ENCODE peak calls at places on chromosomes 16 and 17, in nine cellular contexts. One of them, this sample, is unnamed.

GRCh38 chr16:588639-588888 is 1.3 kb upstream of the RAB40C start:
- DNase-seq in astrocyte: peak; percentile 67
- DNase-seq in mammary epithelial cell: peak; percentile 54
- DNase-seq in right lobe of liver: peak; percentile 65
- DNase-seq in endodermal cell: peak; percentile 81
- DNase-seq in CD8-positive, alpha-beta T cell: peak; percentile 41
- DNase-seq in heart right ventricle: peak; percentile 45
- DNase-seq in PC-9: peak; percentile 55
- DNase-seq in pancreas: peak; percentile 63
- DNase-seq in this sample: peak; percentile 69

GRCh38 chr16:68206224-68206623 is 29.7 kb downstream of the ESRP2 start:
- DNase-seq in mammary epithelial cell: no peak
- DNase-seq in endodermal cell: no peak
- DNase-seq in pancreas: no peak
- DNase-seq in astrocyte: no peak
- DNase-seq in right lobe of liver: no peak
- DNase-seq in CD8-positive, alpha-beta T cell: no peak
- DNase-seq in heart right ventricle: no peak
- DNase-seq in PC-9: no peak
- DNase-seq in this sample: no peak

GRCh38 chr17:77601054-77601979 is 357.2 kb upstream of the TNRC6C start:
- DNase-seq in endodermal cell: no peak
- DNase-seq in mammary epithelial cell: no peak
- DNase-seq in right lobe of liver: no peak
- DNase-seq in CD8-positive, alpha-beta T cell: no peak
- DNase-seq in heart right ventricle: peak; percentile 75
- DNase-seq in pancreas: no peak
- DNase-seq in astrocyte: no peak
- DNase-seq in PC-9: no peak
- DNase-seq in this sample: no peak

GRCh38 chr17:5672141-5672540 is 87.8 kb upstream of the NLRP1 start:
- DNase-seq in PC-9: no peak
- DNase-seq in CD8-positive, alpha-beta T cell: no peak
- DNase-seq in heart right ventricle: no peak
- DNase-seq in pancreas: no peak
- DNase-seq in endodermal cell: peak; percentile 61
- DNase-seq in mammary epithelial cell: no peak
- DNase-seq in astrocyte: no peak
- DNase-seq in right lobe of liver: no peak
- DNase-seq in this sample: no peak

GRCh38 chr16:49631521-49632041 is 224.3 kb downstream of the ZNF423 start:
- DNase-seq in heart right ventricle: no peak
- DNase-seq in CD8-positive, alpha-beta T cell: no peak
- DNase-seq in mammary epithelial cell: no peak
- DNase-seq in right lobe of liver: no peak
- DNase-seq in endodermal cell: peak; percentile 32
- DNase-seq in astrocyte: peak; percentile 65
- DNase-seq in PC-9: no peak
- DNase-seq in pancreas: no peak
- DNase-seq in this sample: no peak

GRCh38 chr17:72359811-72360210 is 239.0 kb downstream of the SOX9 start:
- DNase-seq in mammary epithelial cell: no peak
- DNase-seq in astrocyte: peak; percentile 58
- DNase-seq in CD8-positive, alpha-beta T cell: no peak
- DNase-seq in heart right ventricle: no peak
- DNase-seq in right lobe of liver: no peak
- DNase-seq in endodermal cell: no peak
- DNase-seq in pancreas: no peak
- DNase-seq in PC-9: no peak
- DNase-seq in this sample: no peak

GRCh38 chr16:78461496-78461938 is 362.1 kb downstream of the WWOX start:
- DNase-seq in astrocyte: peak; percentile 1
- DNase-seq in PC-9: no peak
- DNase-seq in heart right ventricle: no peak
- DNase-seq in endodermal cell: no peak
- DNase-seq in pancreas: no peak
- DNase-seq in right lobe of liver: no peak
- DNase-seq in mammary epithelial cell: no peak
- DNase-seq in CD8-positive, alpha-beta T cell: no peak
- DNase-seq in this sample: peak; percentile 43

GRCh38 chr17:63911657-63912100 is 621 bp upstream of the CSHL1 start:
- DNase-seq in heart right ventricle: no peak
- DNase-seq in right lobe of liver: no peak
- DNase-seq in astrocyte: peak; percentile 3
- DNase-seq in pancreas: peak; percentile 46
- DNase-seq in PC-9: no peak
- DNase-seq in CD8-positive, alpha-beta T cell: peak; percentile 48
- DNase-seq in mammary epithelial cell: no peak
- DNase-seq in endodermal cell: peak; percentile 93
- DNase-seq in this sample: no peak

GRCh38 chr16:1156983-1157638 is 4.2 kb downstream of the CACNA1H start:
- DNase-seq in pancreas: no peak
- DNase-seq in PC-9: no peak
- DNase-seq in right lobe of liver: no peak
- DNase-seq in heart right ventricle: peak; percentile 53
- DNase-seq in mammary epithelial cell: no peak
- DNase-seq in astrocyte: no peak
- DNase-seq in endodermal cell: no peak
- DNase-seq in CD8-positive, alpha-beta T cell: no peak
- DNase-seq in this sample: no peak

GRCh38 chr16:87791295-87792204 is 25.8 kb upstream of the KLHDC4 start:
- DNase-seq in astrocyte: no peak
- DNase-seq in PC-9: no peak
- DNase-seq in right lobe of liver: peak; percentile 78
- DNase-seq in endodermal cell: peak; percentile 66
- DNase-seq in pancreas: no peak
- DNase-seq in heart right ventricle: no peak
- DNase-seq in mammary epithelial cell: no peak
- DNase-seq in CD8-positive, alpha-beta T cell: no peak
- DNase-seq in this sample: no peak

GRCh38 chr16:9091867-9092281 is 430 bp downstream of the HAPSTR1 start:
- DNase-seq in mammary epithelial cell: peak; percentile 58
- DNase-seq in endodermal cell: peak; percentile 63
- DNase-seq in PC-9: no peak
- DNase-seq in right lobe of liver: peak; percentile 74
- DNase-seq in pancreas: peak; percentile 60
- DNase-seq in astrocyte: no peak
- DNase-seq in heart right ventricle: no peak
- DNase-seq in CD8-positive, alpha-beta T cell: peak; percentile 21
- DNase-seq in this sample: peak; percentile 51

GRCh38 chr16:21301168-21301894 is 23.2 kb upstream of the CRYM start:
- DNase-seq in mammary epithelial cell: peak; percentile 91
- DNase-seq in heart right ventricle: peak; percentile 61
- DNase-seq in right lobe of liver: peak; percentile 80
- DNase-seq in astrocyte: peak; percentile 47
- DNase-seq in endodermal cell: peak; percentile 92
- DNase-seq in PC-9: peak; percentile 79
- DNase-seq in pancreas: peak; percentile 79
- DNase-seq in CD8-positive, alpha-beta T cell: no peak
- DNase-seq in this sample: peak; percentile 62

GRCh38 chr16:30659507-30660423 is 1.5 kb downstream of the FBRS start:
- DNase-seq in mammary epithelial cell: peak; percentile 35
- DNase-seq in heart right ventricle: peak; percentile 48
- DNase-seq in astrocyte: no peak
- DNase-seq in pancreas: peak; percentile 51
- DNase-seq in endodermal cell: peak; percentile 51
- DNase-seq in PC-9: peak; percentile 49
- DNase-seq in CD8-positive, alpha-beta T cell: peak; percentile 26
- DNase-seq in right lobe of liver: no peak
- DNase-seq in this sample: no peak

GRCh38 chr16:54722210-54722676 is 208.4 kb upstream of the IRX5 start:
- DNase-seq in astrocyte: no peak
- DNase-seq in mammary epithelial cell: no peak
- DNase-seq in pancreas: no peak
- DNase-seq in endodermal cell: no peak
- DNase-seq in CD8-positive, alpha-beta T cell: no peak
- DNase-seq in heart right ventricle: no peak
- DNase-seq in PC-9: no peak
- DNase-seq in right lobe of liver: no peak
- DNase-seq in this sample: no peak

GRCh38 chr16:59320657-59321056 is 586.5 kb upstream of the GOT2 start:
- DNase-seq in PC-9: no peak
- DNase-seq in right lobe of liver: no peak
- DNase-seq in mammary epithelial cell: no peak
- DNase-seq in pancreas: no peak
- DNase-seq in astrocyte: no peak
- DNase-seq in endodermal cell: no peak
- DNase-seq in heart right ventricle: no peak
- DNase-seq in CD8-positive, alpha-beta T cell: no peak
- DNase-seq in this sample: no peak

GRCh38 chr17:968812-969766 is 10.5 kb downstream of the NXN start:
- DNase-seq in PC-9: no peak
- DNase-seq in CD8-positive, alpha-beta T cell: no peak
- DNase-seq in endodermal cell: no peak
- DNase-seq in mammary epithelial cell: no peak
- DNase-seq in right lobe of liver: no peak
- DNase-seq in heart right ventricle: no peak
- DNase-seq in astrocyte: no peak
- DNase-seq in pancreas: no peak
- DNase-seq in this sample: no peak

GRCh38 chr17:66829386-66829864 is 5.5 kb upstream of the CACNG5 start:
- DNase-seq in PC-9: no peak
- DNase-seq in right lobe of liver: peak; percentile 66
- DNase-seq in heart right ventricle: no peak
- DNase-seq in mammary epithelial cell: peak; percentile 44
- DNase-seq in CD8-positive, alpha-beta T cell: peak; percentile 7
- DNase-seq in pancreas: peak; percentile 61
- DNase-seq in astrocyte: peak; percentile 61
- DNase-seq in endodermal cell: peak; percentile 94
- DNase-seq in this sample: peak; percentile 56

GRCh38 chr17:52762147-52762793 is 603.8 kb upstream of the CA10 start:
- DNase-seq in CD8-positive, alpha-beta T cell: no peak
- DNase-seq in mammary epithelial cell: no peak
- DNase-seq in right lobe of liver: no peak
- DNase-seq in astrocyte: no peak
- DNase-seq in endodermal cell: no peak
- DNase-seq in heart right ventricle: peak; percentile 21
- DNase-seq in pancreas: no peak
- DNase-seq in PC-9: no peak
- DNase-seq in this sample: no peak

GRCh38 chr16:9850716-9851115 is 331.5 kb downstream of the GRIN2A start:
- DNase-seq in mammary epithelial cell: no peak
- DNase-seq in PC-9: no peak
- DNase-seq in right lobe of liver: no peak
- DNase-seq in endodermal cell: no peak
- DNase-seq in heart right ventricle: no peak
- DNase-seq in pancreas: no peak
- DNase-seq in astrocyte: no peak
- DNase-seq in CD8-positive, alpha-beta T cell: no peak
- DNase-seq in this sample: no peak

GRCh38 chr16:89860747-89861304 is 12.6 kb upstream of the TCF25 start:
- DNase-seq in pancreas: peak; percentile 79
- DNase-seq in mammary epithelial cell: peak; percentile 32
- DNase-seq in heart right ventricle: peak; percentile 71
- DNase-seq in endodermal cell: peak; percentile 95
- DNase-seq in PC-9: peak; percentile 40
- DNase-seq in astrocyte: no peak
- DNase-seq in right lobe of liver: peak; percentile 75
- DNase-seq in CD8-positive, alpha-beta T cell: peak; percentile 66
- DNase-seq in this sample: peak; percentile 58

GRCh38 chr16:442976-443375 is 17.5 kb downstream of the RAB11FIP3 start:
- DNase-seq in heart right ventricle: no peak
- DNase-seq in mammary epithelial cell: no peak
- DNase-seq in right lobe of liver: no peak
- DNase-seq in pancreas: no peak
- DNase-seq in endodermal cell: no peak
- DNase-seq in PC-9: no peak
- DNase-seq in astrocyte: no peak
- DNase-seq in CD8-positive, alpha-beta T cell: no peak
- DNase-seq in this sample: no peak

GRCh38 chr17:12867726-12868125 is 78.4 kb downstream of the ARHGAP44 start:
- DNase-seq in mammary epithelial cell: no peak
- DNase-seq in PC-9: no peak
- DNase-seq in right lobe of liver: no peak
- DNase-seq in endodermal cell: no peak
- DNase-seq in pancreas: no peak
- DNase-seq in heart right ventricle: no peak
- DNase-seq in astrocyte: no peak
- DNase-seq in CD8-positive, alpha-beta T cell: no peak
- DNase-seq in this sample: no peak
- H3K4me1 ChIP-seq in mammary epithelial cell: no peaks in the 10 kb centered on the region
- H3K4me1 ChIP-seq in PC-9: no peaks in the 10 kb centered on the region
- H3K4me1 ChIP-seq in right lobe of liver: no peaks in the 10 kb centered on the region
- H3K4me1 ChIP-seq in endodermal cell: no peaks in the 10 kb centered on the region
- H3K4me1 ChIP-seq in pancreas: no peaks in the 10 kb centered on the region
- H3K4me1 ChIP-seq in heart right ventricle: no peaks in the 10 kb centered on the region
- H3K4me1 ChIP-seq in astrocyte: no peaks in the 10 kb centered on the region
- H3K4me1 ChIP-seq in CD8-positive, alpha-beta T cell: no peaks in the 10 kb centered on the region
- H3K4me1 ChIP-seq in this sample: no peaks in the 10 kb centered on the region

GRCh38 chr17:41772218-41772585 is 14.3 kb downstream of the JUP start:
- DNase-seq in CD8-positive, alpha-beta T cell: no peak
- DNase-seq in astrocyte: no peak
- DNase-seq in endodermal cell: peak; percentile 84
- DNase-seq in mammary epithelial cell: peak; percentile 86
- DNase-seq in heart right ventricle: no peak
- DNase-seq in pancreas: peak; percentile 77
- DNase-seq in right lobe of liver: no peak
- DNase-seq in PC-9: peak; percentile 88
- DNase-seq in this sample: no peak
- H3K27ac ChIP-seq in CD8-positive, alpha-beta T cell: no peak overlapping the region
- H3K27ac ChIP-seq in astrocyte: no peak overlapping the region
- H3K27ac ChIP-seq in endodermal cell: no peak overlapping the region
- H3K27ac ChIP-seq in mammary epithelial cell: peak overlapping the region; percentile 93
- H3K27ac ChIP-seq in heart right ventricle: no peak overlapping the region
- H3K27ac ChIP-seq in pancreas: peak overlapping the region; percentile 11
- H3K27ac ChIP-seq in right lobe of liver: peak overlapping the region; percentile 97
- H3K27ac ChIP-seq in PC-9: peak overlapping the region; percentile 93
- H3K27ac ChIP-seq in this sample: no peak overlapping the region

GRCh38 chr16:81487301-81487720 is 42.7 kb downstream of the CMIP start:
- DNase-seq in astrocyte: peak; percentile 68
- DNase-seq in heart right ventricle: no peak
- DNase-seq in PC-9: no peak
- DNase-seq in pancreas: no peak
- DNase-seq in CD8-positive, alpha-beta T cell: no peak
- DNase-seq in endodermal cell: no peak
- DNase-seq in right lobe of liver: peak; percentile 43
- DNase-seq in mammary epithelial cell: no peak
- DNase-seq in this sample: no peak
- H3K4me1 ChIP-seq in astrocyte: peaks cover 32% of the 10 kb centered on the region
- H3K4me1 ChIP-seq in heart right ventricle: peaks cover 7% of the 10 kb centered on the region
- H3K4me1 ChIP-seq in PC-9: peaks cover 27% of the 10 kb centered on the region
- H3K4me1 ChIP-seq in pancreas: peaks cover 10% of the 10 kb centered on the region
- H3K4me1 ChIP-seq in CD8-positive, alpha-beta T cell: peaks cover 13% of the 10 kb centered on the region
- H3K4me1 ChIP-seq in endodermal cell: no peaks in the 10 kb centered on the region
- H3K4me1 ChIP-seq in right lobe of liver: peaks cover 21% of the 10 kb centered on the region
- H3K4me1 ChIP-seq in mammary epithelial cell: peaks cover 14% of the 10 kb centered on the region
- H3K4me1 ChIP-seq in this sample: no peaks in the 10 kb centered on the region

DNA sequence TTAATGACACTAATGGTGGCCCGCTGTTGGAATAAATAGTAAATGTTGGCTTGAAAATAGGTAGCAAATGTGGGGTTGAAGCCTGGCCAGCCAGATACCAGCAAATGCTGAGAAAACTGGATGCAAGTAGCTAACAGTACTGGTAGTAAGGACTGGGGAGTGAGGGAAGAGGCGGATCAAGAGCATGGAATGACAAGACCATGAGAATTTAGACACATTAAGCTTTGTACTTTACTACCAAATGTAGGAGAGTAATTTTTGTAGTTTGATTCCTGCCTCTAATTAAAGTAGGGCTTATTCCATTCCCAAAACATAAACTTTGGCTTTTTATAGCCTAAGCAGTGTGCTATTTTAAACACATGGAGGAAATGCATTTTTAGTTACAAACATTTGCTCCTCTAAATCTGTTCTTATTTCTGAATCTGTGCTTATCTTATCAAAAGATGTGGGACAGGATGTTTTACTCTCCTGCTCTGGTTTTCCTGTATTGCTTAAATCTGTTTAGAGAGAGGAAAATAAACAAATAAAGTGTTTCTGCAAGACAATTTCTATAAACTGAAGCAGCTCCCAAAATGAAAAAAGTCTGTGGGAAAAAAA is 44.1 kb downstream of the CFDP1 start:
- DNase-seq in pancreas: no peak
- DNase-seq in endodermal cell: no peak
- DNase-seq in astrocyte: no peak
- DNase-seq in CD8-positive, alpha-beta T cell: no peak
- DNase-seq in right lobe of liver: no peak
- DNase-seq in mammary epithelial cell: no peak
- DNase-seq in PC-9: no peak
- DNase-seq in heart right ventricle: no peak
- DNase-seq in this sample: no peak
- H3K27ac ChIP-seq in pancreas: no peak overlapping the region
- H3K27ac ChIP-seq in endodermal cell: no peak overlapping the region
- H3K27ac ChIP-seq in astrocyte: no peak overlapping the region
- H3K27ac ChIP-seq in CD8-positive, alpha-beta T cell: no peak overlapping the region
- H3K27ac ChIP-seq in right lobe of liver: peak overlapping the region; percentile 24
- H3K27ac ChIP-seq in mammary epithelial cell: no peak overlapping the region
- H3K27ac ChIP-seq in PC-9: no peak overlapping the region
- H3K27ac ChIP-seq in heart right ventricle: no peak overlapping the region
- H3K27ac ChIP-seq in this sample: no peak overlapping the region

This sample was measured in SJSA1.